ENCODE peak calls at places on chromosomes 16 and 17, in four cellular contexts. K is EH, D is memory B cell, T is AG04450. W is an unnamed sample.
A peak's percentile ranks its signal among the peaks of the same experiment; 100 is the strongest.

GRCh38 chr17:27153005-27153404 is 140.9 kb upstream of the WSB1 start:
- DNase-seq in K (peak; percentile 27), D (no peak), T (no peak), W (no peak)

GRCh38 chr16:53156516-53156915 is 101.7 kb downstream of the CHD9 start:
- DNase-seq in K (peak; percentile 51), D (no peak), T (no peak), W (no peak)

GRCh38 chr16:88991813-88992350 is 14.9 kb upstream of the CBFA2T3 start:
- DNase-seq in K (peak; percentile 9), D (no peak), T (no peak), W (no peak)

GRCh38 chr17:12567077-12568053 is 98.3 kb upstream of the MYOCD start:
- DNase-seq in K (peak; percentile 21), D (no peak), T (no peak), W (no peak)

GRCh38 chr17:4901648-4902344 is 1.1 kb downstream of the CHRNE start:
- DNase-seq in K (no peak), D (peak; percentile 63), T (no peak), W (no peak)

GRCh38 chr17:65243838-65244237 is 106.7 kb downstream of the RGS9 start:
- DNase-seq in K (peak; percentile 49), D (no peak), T (no peak), W (peak; percentile 14)

GRCh38 chr17:72311004-72311403 is 190.2 kb downstream of the SOX9 start:
- DNase-seq in K (no peak), D (no peak), T (no peak), W (no peak)

GRCh38 chr17:81097134-81097942 is 62.4 kb downstream of the BAIAP2 start:
- DNase-seq in K (peak; percentile 82), D (no peak), T (peak; percentile 63), W (peak; percentile 67)

GRCh38 chr16:85257483-85257882 is 145.2 kb upstream of the CIBAR2 start:
- DNase-seq in K (no peak), D (no peak), T (no peak), W (no peak)

GRCh38 chr16:70600730-70601129 is 45.6 kb upstream of the IL34 start:
- DNase-seq in K (no peak), D (no peak), T (no peak), W (no peak)

GRCh38 chr17:50371526-50371925 is 1.5 kb downstream of the MRPL27 start:
- DNase-seq in K (no peak), D (no peak), T (no peak), W (no peak)

GRCh38 chr17:12977008-12977751 is 40.6 kb downstream of the ELAC2 start:
- DNase-seq in K (no peak), D (no peak), T (no peak), W (no peak)

GRCh38 chr17:17081304-17081940 is 39.2 kb downstream of the MPRIP start:
- DNase-seq in K (no peak), D (no peak), T (no peak), W (no peak)

GRCh38 chr16:57938484-57938883 is 32.4 kb downstream of the CNGB1 start:
- DNase-seq in K (no peak), D (no peak), T (no peak), W (no peak)

GRCh38 chr17:9862949-9863348 is 37.2 kb downstream of the GLP2R start:
- DNase-seq in K (no peak), D (no peak), T (no peak), W (no peak)

GRCh38 chr16:84593825-84594724 is 23.8 kb downstream of the COTL1 start:
- DNase-seq in K (no peak), D (peak; percentile 73), T (no peak), W (no peak)

GRCh38 chr17:77320501-77321256 is 179.9 kb downstream of the SEC14L1 start:
- DNase-seq in K (peak; percentile 69), D (peak; percentile 73), T (no peak), W (no peak)

GRCh38 chr17:79399610-79400144 is 211.2 kb downstream of the RBFOX3 start:
- DNase-seq in K (no peak), D (no peak), T (no peak), W (no peak)

GRCh38 chr17:48071654-48072053 is 23.5 kb downstream of the NFE2L1 start:
- DNase-seq in K (no peak), D (no peak), T (no peak), W (no peak)

GRCh38 chr16:52976539-52977167 is 76.0 kb downstream of the CHD9NB start:
- DNase-seq in K (peak; percentile 28), D (no peak), T (no peak), W (peak; percentile 1)

GRCh38 chr17:8696951-8697745 is 47.5 kb downstream of the CCDC42 start:
- DNase-seq in K (peak; percentile 77), D (no peak), T (peak; percentile 97), W (peak; percentile 65)

GRCh38 chr16:88049020-88049419 is 97.8 kb downstream of the BANP start:
- DNase-seq in K (no peak), D (no peak), T (no peak), W (no peak)

GRCh38 chr17:5042152-5043022 is 7.2 kb upstream of the SLC52A1 start:
- DNase-seq in K (no peak), D (no peak), T (no peak), W (no peak)

GRCh38 chr17:14746784-14747575 is 446.1 kb downstream of the HS3ST3B1 start:
- DNase-seq in K (no peak), D (no peak), T (no peak), W (no peak)

GRCh38 chr16:89037261-89038152 is 56.1 kb upstream of the ACSF3 start:
- DNase-seq in K (peak; percentile 42), D (no peak), T (no peak), W (no peak)

GRCh38 chr16:86026136-86026905 is 127.4 kb downstream of the IRF8 start:
- DNase-seq in K (no peak), D (no peak), T (no peak), W (no peak)

GRCh38 chr16:4944333-4945281 is 7.7 kb upstream of the PPL start:
- DNase-seq in K (peak; percentile 96), D (no peak), T (peak; percentile 95), W (peak; percentile 99)

GRCh38 chr17:72122668-72123495 is 2.1 kb downstream of the SOX9 start:
- DNase-seq in K (peak; percentile 64), D (no peak), T (no peak), W (no peak)

GRCh38 chr17:58693751-58694150 is 1.3 kb downstream of the RAD51C start:
- DNase-seq in K (peak; percentile 3), D (no peak), T (no peak), W (no peak)

GRCh38 chr17:58308173-58308984 is 20.2 kb downstream of the TSPOAP1 start:
- DNase-seq in K (peak; percentile 16), D (no peak), T (no peak), W (no peak)

GRCh38 chr16:68689921-68690320 is 44.8 kb downstream of the CDH3 start:
- DNase-seq in K (no peak), D (no peak), T (no peak), W (no peak)

W was measured in fibroblast of the conjunctiva.